ENCODE peak calls at places on chromosome 17, in eight cellular contexts. One of them, this sample, is unnamed.

GRCh38 chr17:43832976-43833829 is at the start of gene MPP3:
- DNase-seq in lung: peak; percentile 38
- DNase-seq in GM23338: peak; percentile 79
- DNase-seq in retina: peak; percentile 86
- DNase-seq in naive thymus-derived CD4-positive, alpha-beta T cell: peak; percentile 14
- DNase-seq in lower leg skin: no peak
- DNase-seq in right cardiac atrium: peak; percentile 90
- DNase-seq in NAMALWA: no peak
- DNase-seq in this sample: peak; percentile 32

GRCh38 chr17:10640475-10640874 is 16.6 kb downstream of the MYH3 start:
- DNase-seq in right cardiac atrium: no peak
- DNase-seq in lower leg skin: no peak
- DNase-seq in naive thymus-derived CD4-positive, alpha-beta T cell: no peak
- DNase-seq in retina: no peak
- DNase-seq in NAMALWA: no peak
- DNase-seq in GM23338: no peak
- DNase-seq in lung: no peak
- DNase-seq in this sample: no peak

GRCh38 chr17:20200016-20200788 is 191.0 kb downstream of the SPECC1 start:
- DNase-seq in retina: no peak
- DNase-seq in lung: no peak
- DNase-seq in lower leg skin: no peak
- DNase-seq in GM23338: no peak
- DNase-seq in right cardiac atrium: no peak
- DNase-seq in naive thymus-derived CD4-positive, alpha-beta T cell: no peak
- DNase-seq in NAMALWA: no peak
- DNase-seq in this sample: no peak

GRCh38 chr17:72609501-72609900 is 483.0 kb downstream of the SLC39A11 start:
- DNase-seq in retina: no peak
- DNase-seq in naive thymus-derived CD4-positive, alpha-beta T cell: no peak
- DNase-seq in lung: no peak
- DNase-seq in GM23338: no peak
- DNase-seq in right cardiac atrium: no peak
- DNase-seq in NAMALWA: no peak
- DNase-seq in lower leg skin: no peak
- DNase-seq in this sample: no peak

GRCh38 chr17:75498726-75499213 is 16.6 kb downstream of the CASKIN2 start:
- DNase-seq in lower leg skin: no peak
- DNase-seq in NAMALWA: no peak
- DNase-seq in right cardiac atrium: no peak
- DNase-seq in lung: no peak
- DNase-seq in naive thymus-derived CD4-positive, alpha-beta T cell: no peak
- DNase-seq in GM23338: peak; percentile 47
- DNase-seq in retina: no peak
- DNase-seq in this sample: no peak

GRCh38 chr17:47855737-47856136 is 4.8 kb upstream of the SP6 start:
- DNase-seq in NAMALWA: no peak
- DNase-seq in GM23338: peak; percentile 8
- DNase-seq in lung: no peak
- DNase-seq in retina: no peak
- DNase-seq in lower leg skin: no peak
- DNase-seq in naive thymus-derived CD4-positive, alpha-beta T cell: no peak
- DNase-seq in right cardiac atrium: no peak
- DNase-seq in this sample: no peak

GRCh38 chr17:15447928-15448579 is 19.4 kb downstream of the CDRT4 start:
- DNase-seq in GM23338: no peak
- DNase-seq in lung: no peak
- DNase-seq in retina: no peak
- DNase-seq in lower leg skin: no peak
- DNase-seq in NAMALWA: no peak
- DNase-seq in right cardiac atrium: no peak
- DNase-seq in naive thymus-derived CD4-positive, alpha-beta T cell: no peak
- DNase-seq in this sample: no peak

GRCh38 chr17:8707591-8708453 is 36.8 kb downstream of the CCDC42 start:
- DNase-seq in NAMALWA: no peak
- DNase-seq in naive thymus-derived CD4-positive, alpha-beta T cell: no peak
- DNase-seq in lung: no peak
- DNase-seq in right cardiac atrium: peak; percentile 79
- DNase-seq in GM23338: no peak
- DNase-seq in retina: no peak
- DNase-seq in lower leg skin: no peak
- DNase-seq in this sample: no peak

GRCh38 chr17:44981221-44981968 is 13.3 kb upstream of the C1QL1 start:
- DNase-seq in right cardiac atrium: no peak
- DNase-seq in naive thymus-derived CD4-positive, alpha-beta T cell: no peak
- DNase-seq in retina: no peak
- DNase-seq in GM23338: no peak
- DNase-seq in lung: no peak
- DNase-seq in lower leg skin: no peak
- DNase-seq in NAMALWA: no peak
- DNase-seq in this sample: no peak

GRCh38 chr17:30005709-30006320 is 64.4 kb downstream of the EFCAB5 start:
- DNase-seq in right cardiac atrium: no peak
- DNase-seq in NAMALWA: no peak
- DNase-seq in retina: no peak
- DNase-seq in GM23338: no peak
- DNase-seq in lung: no peak
- DNase-seq in naive thymus-derived CD4-positive, alpha-beta T cell: no peak
- DNase-seq in lower leg skin: no peak
- DNase-seq in this sample: no peak

GRCh38 chr17:2122641-2123302 is 67.9 kb downstream of the HIC1 start:
- DNase-seq in NAMALWA: no peak
- DNase-seq in lower leg skin: peak; percentile 44
- DNase-seq in right cardiac atrium: peak; percentile 90
- DNase-seq in retina: no peak
- DNase-seq in lung: peak; percentile 61
- DNase-seq in naive thymus-derived CD4-positive, alpha-beta T cell: no peak
- DNase-seq in GM23338: peak; percentile 25
- DNase-seq in this sample: no peak

GRCh38 chr17:44933824-44934744 is 13.5 kb downstream of the KIF18B start:
- DNase-seq in right cardiac atrium: no peak
- DNase-seq in naive thymus-derived CD4-positive, alpha-beta T cell: no peak
- DNase-seq in lung: no peak
- DNase-seq in GM23338: no peak
- DNase-seq in NAMALWA: no peak
- DNase-seq in retina: no peak
- DNase-seq in lower leg skin: no peak
- DNase-seq in this sample: no peak

GRCh38 chr17:50631195-50631907 is 3.3 kb upstream of the ABCC3 start:
- DNase-seq in naive thymus-derived CD4-positive, alpha-beta T cell: no peak
- DNase-seq in right cardiac atrium: peak; percentile 51
- DNase-seq in GM23338: no peak
- DNase-seq in lower leg skin: no peak
- DNase-seq in lung: no peak
- DNase-seq in NAMALWA: no peak
- DNase-seq in retina: peak; percentile 2
- DNase-seq in this sample: no peak

GRCh38 chr17:66755101-66755943 is 79.6 kb upstream of the CACNG5 start:
- DNase-seq in right cardiac atrium: no peak
- DNase-seq in lower leg skin: no peak
- DNase-seq in lung: no peak
- DNase-seq in NAMALWA: no peak
- DNase-seq in naive thymus-derived CD4-positive, alpha-beta T cell: no peak
- DNase-seq in GM23338: no peak
- DNase-seq in retina: no peak
- DNase-seq in this sample: no peak

GRCh38 chr17:49572226-49572625 is 3.4 kb upstream of the NXPH3 start:
- DNase-seq in GM23338: no peak
- DNase-seq in NAMALWA: no peak
- DNase-seq in lung: no peak
- DNase-seq in lower leg skin: no peak
- DNase-seq in retina: no peak
- DNase-seq in naive thymus-derived CD4-positive, alpha-beta T cell: no peak
- DNase-seq in right cardiac atrium: peak; percentile 33
- DNase-seq in this sample: no peak

GRCh38 chr17:7910281-7910680 is 5.8 kb downstream of the RNF227 start:
- DNase-seq in lung: no peak
- DNase-seq in naive thymus-derived CD4-positive, alpha-beta T cell: no peak
- DNase-seq in retina: no peak
- DNase-seq in lower leg skin: no peak
- DNase-seq in NAMALWA: no peak
- DNase-seq in right cardiac atrium: no peak
- DNase-seq in GM23338: no peak
- DNase-seq in this sample: no peak

GRCh38 chr17:63512896-63513644 is 10.1 kb upstream of the KCNH6 start:
- DNase-seq in naive thymus-derived CD4-positive, alpha-beta T cell: no peak
- DNase-seq in lung: no peak
- DNase-seq in NAMALWA: no peak
- DNase-seq in retina: no peak
- DNase-seq in right cardiac atrium: no peak
- DNase-seq in GM23338: no peak
- DNase-seq in lower leg skin: no peak
- DNase-seq in this sample: no peak

GRCh38 chr17:55783684-55784245 is 32.9 kb downstream of the PCTP start:
- DNase-seq in retina: no peak
- DNase-seq in GM23338: no peak
- DNase-seq in right cardiac atrium: peak; percentile 72
- DNase-seq in lower leg skin: peak; percentile 76
- DNase-seq in naive thymus-derived CD4-positive, alpha-beta T cell: no peak
- DNase-seq in NAMALWA: no peak
- DNase-seq in lung: peak; percentile 59
- DNase-seq in this sample: no peak

GRCh38 chr17:39979865-39980401 is 674 bp upstream of the PSMD3 start:
- DNase-seq in retina: no peak
- DNase-seq in GM23338: peak; percentile 67
- DNase-seq in lung: no peak
- DNase-seq in NAMALWA: peak; percentile 74
- DNase-seq in naive thymus-derived CD4-positive, alpha-beta T cell: no peak
- DNase-seq in lower leg skin: no peak
- DNase-seq in right cardiac atrium: no peak
- DNase-seq in this sample: no peak

GRCh38 chr17:36936455-36936934 is 780 bp upstream of the LHX1 start:
- DNase-seq in NAMALWA: no peak
- DNase-seq in GM23338: peak; percentile 90
- DNase-seq in retina: peak; percentile 90
- DNase-seq in right cardiac atrium: no peak
- DNase-seq in lung: no peak
- DNase-seq in lower leg skin: no peak
- DNase-seq in naive thymus-derived CD4-positive, alpha-beta T cell: no peak
- DNase-seq in this sample: no peak

GRCh38 chr17:46072998-46073397 is 73.9 kb downstream of the STH start:
- DNase-seq in right cardiac atrium: no peak
- DNase-seq in lung: no peak
- DNase-seq in NAMALWA: no peak
- DNase-seq in retina: no peak
- DNase-seq in naive thymus-derived CD4-positive, alpha-beta T cell: no peak
- DNase-seq in lower leg skin: no peak
- DNase-seq in GM23338: peak; percentile 34
- DNase-seq in this sample: no peak

GRCh38 chr17:32931686-32932085 is 3.7 kb downstream of the TMEM98 start:
- DNase-seq in naive thymus-derived CD4-positive, alpha-beta T cell: no peak
- DNase-seq in NAMALWA: no peak
- DNase-seq in lower leg skin: no peak
- DNase-seq in lung: no peak
- DNase-seq in right cardiac atrium: no peak
- DNase-seq in GM23338: no peak
- DNase-seq in retina: no peak
- DNase-seq in this sample: no peak

This sample was measured in effector memory CD4-positive, alpha-beta T cell.